ENCODE peak calls at places on chromosomes 12 and 14, in six cellular contexts. G is NCI-H345, C is esophagus squamous epithelium, D is left cardiac atrium, U is PC-9, I is NCI-H1105. P is an unnamed sample.

GRCh38 chr12:19150273-19150895 is 20.9 kb downstream of the PLEKHA5 start:
- DNase-seq in G (no peak), I (no peak), D (no peak), U (no peak), C (no peak), P (no peak)

GRCh38 chr14:94640721-94641631 is 28.8 kb downstream of the SERPINA3 start:
- DNase-seq in D (no peak), G (no peak), I (no peak), U (no peak), C (no peak), P (no peak)

GRCh38 chr12:56629459-56630179 is 507 bp downstream of the BAZ2A start:
- DNase-seq in D (peak), U (no peak), G (no peak), C (no peak), I (no peak), P (peak)

GRCh38 chr14:24246765-24247212 is 4.4 kb upstream of the TINF2 start:
- DNase-seq in I (no peak), C (no peak), G (no peak), U (no peak), D (no peak), P (no peak)

GRCh38 chr12:14770495-14771313 is 32.6 kb downstream of the WBP11 start:
- DNase-seq in U (peak), D (peak), C (peak), G (peak), I (peak), P (peak)

GRCh38 chr14:95258754-95259593 is 60.7 kb downstream of the CLMN start:
- DNase-seq in D (peak), U (no peak), C (no peak), G (no peak), I (no peak), P (no peak)

GRCh38 chr12:110937104-110937641 is 16.8 kb upstream of the MYL2 start:
- DNase-seq in D (peak), C (no peak), I (no peak), G (peak), U (peak), P (peak)

GRCh38 chr12:71158361-71158882 is 623 bp upstream of the TSPAN8 start:
- DNase-seq in G (peak), I (peak), D (no peak), C (no peak), U (no peak), P (peak)

GRCh38 chr14:99415496-99416281 is 65.0 kb downstream of the SETD3 start:
- DNase-seq in D (no peak), C (no peak), G (peak), I (peak), U (peak), P (peak)

GRCh38 chr12:124633269-124633953 is 66.0 kb upstream of the NCOR2 start:
- DNase-seq in I (no peak), G (no peak), D (no peak), U (peak), C (no peak), P (no peak)

GRCh38 chr12:101750152-101750551 is 10.9 kb upstream of the SYCP3 start:
- DNase-seq in D (no peak), U (no peak), C (no peak), G (no peak), I (no peak), P (no peak)

GRCh38 chr12:94148841-94149780 is 734 bp downstream of the PLXNC1 start:
- DNase-seq in U (no peak), G (peak), I (peak), D (peak), C (no peak), P (peak)

GRCh38 chr12:67419810-67420209 is 150.7 kb downstream of the CAND1 start:
- DNase-seq in C (no peak), I (no peak), G (no peak), D (no peak), U (no peak), P (peak)

GRCh38 chr14:38285962-38286361 is 30.1 kb upstream of the CLEC14A start:
- DNase-seq in I (no peak), U (no peak), D (no peak), C (no peak), G (no peak), P (no peak)

GRCh38 chr12:24394246-24394645 is 444.8 kb upstream of the SOX5 start:
- DNase-seq in C (no peak), G (no peak), I (no peak), U (no peak), D (no peak), P (no peak)

GRCh38 chr14:105061428-105062047 is 3.7 kb downstream of the GPR132 start:
- DNase-seq in G (no peak), D (peak), C (no peak), U (no peak), I (no peak), P (no peak)

GRCh38 chr12:110754101-110754793 is 11.6 kb upstream of the PPP1CC start:
- DNase-seq in G (no peak), U (no peak), C (no peak), I (no peak), D (no peak), P (no peak)

GRCh38 chr12:4143909-4144308 is 129.7 kb upstream of the CCND2 start:
- DNase-seq in D (no peak), U (no peak), C (no peak), G (no peak), I (no peak), P (no peak)

GRCh38 chr12:122168492-122168891 is 5.5 kb downstream of the IL31 start:
- DNase-seq in G (no peak), I (no peak), C (no peak), U (no peak), D (no peak), P (no peak)

GRCh38 chr12:70487440-70487839 is 121.3 kb downstream of the KCNMB4 start:
- DNase-seq in D (no peak), U (no peak), G (no peak), C (no peak), I (no peak), P (no peak)